ENCODE peak calls at places on chromosomes 4 and X, in four cellular contexts. C is AG09319, O is HFF-Myc, X is GM06990. Y is an unnamed sample.

GRCh38 chr4:14893713-14894112 is 108.6 kb upstream of the CPEB2 start:
- DNase-seq in X (no peak), C (no peak), O (no peak), Y (no peak)

GRCh38 chr4:146648384-146648783 is 9.7 kb downstream of the POU4F2 start:
- DNase-seq in X (no peak), O (no peak), C (no peak), Y (no peak)

GRCh38 chr4:173529505-173530325 is at the start of gene HAND2:
- DNase-seq in C (no peak), X (no peak), O (peak; percentile 12), Y (no peak)

GRCh38 chr4:45453258-45453841 is 670.5 kb downstream of the GABRG1 start:
- DNase-seq in C (no peak), X (no peak), O (no peak), Y (peak; percentile 2)

GRCh38 chr4:106365613-106366012 is 3.0 kb downstream of the GIMD1 start:
- DNase-seq in C (peak; percentile 56), O (peak; percentile 24), X (no peak), Y (no peak)

GRCh38 chr4:161704040-161704439 is 459.8 kb downstream of the FSTL5 start:
- DNase-seq in C (no peak), X (no peak), O (no peak), Y (no peak)

GRCh38 chrX:130110379-130111219 is at the start of gene ELF4:
- DNase-seq in O (no peak), X (peak; percentile 78), C (no peak), Y (peak; percentile 64)

GRCh38 chrX:44705817-44706551 is 137.8 kb upstream of the DUSP21 start:
- DNase-seq in O (peak; percentile 0), C (no peak), X (no peak), Y (no peak)

GRCh38 chrX:68186552-68187262 is 246.6 kb downstream of the OPHN1 start:
- DNase-seq in C (no peak), O (no peak), X (no peak), Y (no peak)

GRCh38 chr4:18241744-18242143 is 220.2 kb upstream of the LCORL start:
- DNase-seq in C (no peak), X (no peak), O (no peak), Y (no peak)

GRCh38 chrX:105822138-105823091 is at the start of gene NRK:
- DNase-seq in C (no peak), X (no peak), O (no peak), Y (no peak)

GRCh38 chrX:1196436-1196835 is 16.0 kb downstream of the CRLF2 start:
- DNase-seq in C (no peak), X (no peak), O (no peak), Y (no peak)

GRCh38 chr4:79290376-79290775 is 35.5 kb downstream of the NAA11 start:
- DNase-seq in C (no peak), X (no peak), O (no peak), Y (no peak)

GRCh38 chr4:80184053-80184790 is 13.1 kb upstream of the PRDM8 start:
- DNase-seq in O (no peak), X (peak; percentile 85), C (peak; percentile 70), Y (peak; percentile 70)

GRCh38 chr4:155371432-155372043 is 5.2 kb downstream of the MAP9 start:
- DNase-seq in O (no peak), X (no peak), C (no peak), Y (peak; percentile 54)

GRCh38 chr4:123553279-123553678 is 156.7 kb downstream of the SPRY1 start:
- DNase-seq in X (no peak), C (no peak), O (no peak), Y (peak; percentile 11)

GRCh38 chrX:107205770-107206696 is at the start of the genes DNAAF6 and NUP62CL:
- DNase-seq in X (peak; percentile 55), O (peak; percentile 2), C (no peak), Y (peak; percentile 86)

GRCh38 chrX:114047558-114047957 is 536.3 kb upstream of the HTR2C start:
- DNase-seq in O (no peak), X (no peak), C (no peak), Y (no peak)

GRCh38 chr4:25787891-25788331 is 74.9 kb downstream of the SEL1L3 start:
- DNase-seq in X (no peak), C (no peak), O (no peak), Y (no peak)

GRCh38 chr4:185702147-185702663 is 109.8 kb downstream of the SORBS2 start:
- DNase-seq in C (no peak), O (no peak), X (no peak), Y (no peak)

GRCh38 chr4:152064753-152065152 is 303.9 kb upstream of the GATB start:
- DNase-seq in X (no peak), O (no peak), C (no peak), Y (no peak)

GRCh38 chrX:112651766-112652165 is 28.0 kb downstream of the LHFPL1 start:
- DNase-seq in X (no peak), O (no peak), C (no peak), Y (no peak)

GRCh38 chr4:151703401-151703800 is 57.4 kb downstream of the GATB start:
- DNase-seq in X (no peak), O (no peak), C (no peak), Y (no peak)

GRCh38 chr4:130336585-130337217 is 1240.7 kb downstream of the C4orf33 start:
- DNase-seq in C (no peak), X (no peak), O (no peak), Y (peak; percentile 60)

GRCh38 chr4:153485860-153486259 is 19.7 kb downstream of the TMEM131L start:
- DNase-seq in X (no peak), O (no peak), C (no peak), Y (no peak)

GRCh38 chrX:71938371-71938770 is 27.7 kb downstream of the NHSL2 start:
- DNase-seq in X (no peak), O (no peak), C (no peak), Y (no peak)

GRCh38 chrX:47562615-47563243 is 1.7 kb downstream of the ARAF start:
- DNase-seq in X (no peak), C (no peak), O (no peak), Y (peak; percentile 38)

GRCh38 chr4:144948009-144948408 is 150.0 kb downstream of the ANAPC10 start:
- DNase-seq in C (no peak), O (no peak), X (no peak), Y (no peak)